ENCODE peak calls at places on chromosome 11, in ten cellular contexts. One of them, this sample, is unnamed.

GRCh38 chr11:47669856-47670255 is 27.5 kb upstream of the MTCH2 start:
- DNase-seq in neural progenitor cell: no peak
- DNase-seq in GM10248: no peak
- DNase-seq in lower lobe of right lung: no peak
- DNase-seq in psoas muscle: no peak
- DNase-seq in cardiac muscle cell: no peak
- DNase-seq in endothelial cell: no peak
- DNase-seq in foreskin fibroblast: no peak
- DNase-seq in astrocyte of the spinal cord: no peak
- DNase-seq in tibial artery: no peak
- DNase-seq in this sample: no peak

GRCh38 chr11:134014502-134014901 is 54.4 kb upstream of the JAM3 start:
- DNase-seq in tibial artery: no peak
- DNase-seq in GM10248: no peak
- DNase-seq in foreskin fibroblast: no peak
- DNase-seq in endothelial cell: peak; percentile 39
- DNase-seq in neural progenitor cell: peak; percentile 64
- DNase-seq in lower lobe of right lung: no peak
- DNase-seq in cardiac muscle cell: peak; percentile 55
- DNase-seq in psoas muscle: no peak
- DNase-seq in astrocyte of the spinal cord: no peak
- DNase-seq in this sample: no peak

GRCh38 chr11:125451400-125452124 is 44.5 kb downstream of the FEZ1 start:
- DNase-seq in foreskin fibroblast: no peak
- DNase-seq in astrocyte of the spinal cord: no peak
- DNase-seq in lower lobe of right lung: no peak
- DNase-seq in endothelial cell: peak; percentile 72
- DNase-seq in GM10248: peak; percentile 52
- DNase-seq in cardiac muscle cell: peak; percentile 87
- DNase-seq in tibial artery: peak; percentile 57
- DNase-seq in psoas muscle: no peak
- DNase-seq in neural progenitor cell: peak; percentile 90
- DNase-seq in this sample: peak; percentile 72

GRCh38 chr11:64739871-64740270 is 4.1 kb downstream of the RASGRP2 start:
- DNase-seq in endothelial cell: no peak
- DNase-seq in foreskin fibroblast: no peak
- DNase-seq in psoas muscle: no peak
- DNase-seq in neural progenitor cell: no peak
- DNase-seq in cardiac muscle cell: no peak
- DNase-seq in GM10248: no peak
- DNase-seq in tibial artery: no peak
- DNase-seq in astrocyte of the spinal cord: no peak
- DNase-seq in lower lobe of right lung: no peak
- DNase-seq in this sample: no peak

GRCh38 chr11:12280199-12280837 is 97.1 kb upstream of the PARVA start:
- DNase-seq in neural progenitor cell: peak; percentile 14
- DNase-seq in lower lobe of right lung: no peak
- DNase-seq in astrocyte of the spinal cord: no peak
- DNase-seq in psoas muscle: no peak
- DNase-seq in endothelial cell: no peak
- DNase-seq in tibial artery: no peak
- DNase-seq in GM10248: no peak
- DNase-seq in foreskin fibroblast: no peak
- DNase-seq in cardiac muscle cell: no peak
- DNase-seq in this sample: no peak

GRCh38 chr11:20611445-20611844 is 12.0 kb downstream of the SLC6A5 start:
- DNase-seq in cardiac muscle cell: no peak
- DNase-seq in tibial artery: no peak
- DNase-seq in lower lobe of right lung: no peak
- DNase-seq in foreskin fibroblast: no peak
- DNase-seq in astrocyte of the spinal cord: no peak
- DNase-seq in psoas muscle: no peak
- DNase-seq in GM10248: no peak
- DNase-seq in neural progenitor cell: no peak
- DNase-seq in endothelial cell: no peak
- DNase-seq in this sample: no peak

GRCh38 chr11:43558056-43558455 is 122.5 kb upstream of the HSD17B12 start:
- DNase-seq in lower lobe of right lung: no peak
- DNase-seq in foreskin fibroblast: no peak
- DNase-seq in endothelial cell: no peak
- DNase-seq in astrocyte of the spinal cord: no peak
- DNase-seq in tibial artery: no peak
- DNase-seq in neural progenitor cell: peak; percentile 57
- DNase-seq in psoas muscle: no peak
- DNase-seq in GM10248: no peak
- DNase-seq in cardiac muscle cell: no peak
- DNase-seq in this sample: no peak

GRCh38 chr11:14713518-14714244 is 70.1 kb downstream of the PDE3B start:
- DNase-seq in cardiac muscle cell: no peak
- DNase-seq in psoas muscle: no peak
- DNase-seq in tibial artery: no peak
- DNase-seq in endothelial cell: no peak
- DNase-seq in neural progenitor cell: no peak
- DNase-seq in foreskin fibroblast: no peak
- DNase-seq in astrocyte of the spinal cord: no peak
- DNase-seq in lower lobe of right lung: no peak
- DNase-seq in GM10248: no peak
- DNase-seq in this sample: no peak

GRCh38 chr11:44226472-44226871 is 83.5 kb downstream of the ALX4 start:
- DNase-seq in lower lobe of right lung: no peak
- DNase-seq in astrocyte of the spinal cord: no peak
- DNase-seq in cardiac muscle cell: no peak
- DNase-seq in tibial artery: no peak
- DNase-seq in neural progenitor cell: no peak
- DNase-seq in foreskin fibroblast: no peak
- DNase-seq in GM10248: no peak
- DNase-seq in endothelial cell: no peak
- DNase-seq in psoas muscle: no peak
- DNase-seq in this sample: no peak

GRCh38 chr11:64322925-64323260 is 5.0 kb downstream of the PRDX5 start:
- DNase-seq in foreskin fibroblast: no peak
- DNase-seq in psoas muscle: no peak
- DNase-seq in neural progenitor cell: no peak
- DNase-seq in lower lobe of right lung: no peak
- DNase-seq in endothelial cell: no peak
- DNase-seq in astrocyte of the spinal cord: no peak
- DNase-seq in cardiac muscle cell: no peak
- DNase-seq in tibial artery: no peak
- DNase-seq in GM10248: no peak
- DNase-seq in this sample: no peak

DNA sequence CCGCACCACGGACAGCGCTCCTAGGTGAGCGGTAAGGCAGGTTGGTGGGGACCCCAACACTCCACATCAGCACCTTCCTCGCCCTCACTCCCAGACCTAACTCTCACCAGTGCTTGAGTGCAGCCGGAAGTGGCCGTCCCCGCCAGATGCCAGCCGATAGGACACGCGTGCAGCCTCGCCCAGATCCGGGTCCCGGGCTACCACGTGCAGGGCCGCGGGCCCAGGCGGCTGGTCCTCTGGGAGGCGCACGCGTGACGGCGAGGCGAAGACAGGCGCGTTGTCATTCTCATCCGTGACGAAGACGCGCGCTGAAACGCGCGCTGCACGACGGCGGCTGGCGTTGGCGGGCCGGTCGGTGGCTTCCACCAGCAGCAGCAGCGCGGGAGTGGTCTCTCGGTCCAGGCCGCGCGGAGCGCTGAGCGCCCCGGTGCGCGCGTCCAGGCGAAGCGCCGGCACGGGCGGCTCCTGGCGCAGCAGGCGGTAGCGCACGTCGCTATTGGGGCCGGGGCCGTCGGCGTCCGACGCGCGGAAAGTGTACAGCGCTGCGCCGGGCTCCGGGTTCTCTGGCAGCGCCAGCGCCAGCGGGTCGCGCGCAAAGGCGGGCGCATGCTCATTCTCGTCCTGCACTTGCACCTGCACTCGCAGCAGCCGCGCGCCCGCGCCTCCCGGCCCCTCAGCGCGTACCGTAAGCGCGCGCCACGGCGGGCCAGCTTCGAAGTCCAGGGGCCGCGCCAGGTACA is 10.8 kb upstream of the TPP1 start:
- DNase-seq in psoas muscle: peak; percentile 53
- DNase-seq in cardiac muscle cell: peak; percentile 50
- DNase-seq in tibial artery: no peak
- DNase-seq in neural progenitor cell: peak; percentile 84
- DNase-seq in GM10248: no peak
- DNase-seq in astrocyte of the spinal cord: no peak
- DNase-seq in lower lobe of right lung: no peak
- DNase-seq in endothelial cell: no peak
- DNase-seq in foreskin fibroblast: no peak
- DNase-seq in this sample: no peak
- TF ChIP-seq CTCF in psoas muscle: no peak
- TF ChIP-seq CTCF in cardiac muscle cell: no peak
- TF ChIP-seq CTCF in tibial artery: no peak
- TF ChIP-seq CTCF in neural progenitor cell: no peak
- TF ChIP-seq CTCF in GM10248: no peak
- TF ChIP-seq CTCF in astrocyte of the spinal cord: no peak
- TF ChIP-seq CTCF in lower lobe of right lung: no peak
- TF ChIP-seq CTCF in endothelial cell: no peak
- TF ChIP-seq CTCF in foreskin fibroblast: no peak
- TF ChIP-seq CTCF in this sample: no peak

GRCh38 chr11:61126266-61126665 is 24.0 kb downstream of the CD5 start:
- DNase-seq in astrocyte of the spinal cord: no peak
- DNase-seq in neural progenitor cell: peak; percentile 56
- DNase-seq in cardiac muscle cell: peak; percentile 26
- DNase-seq in lower lobe of right lung: no peak
- DNase-seq in foreskin fibroblast: no peak
- DNase-seq in GM10248: no peak
- DNase-seq in tibial artery: no peak
- DNase-seq in endothelial cell: peak; percentile 25
- DNase-seq in psoas muscle: peak; percentile 72
- DNase-seq in this sample: no peak
- TF ChIP-seq CTCF in astrocyte of the spinal cord: peak; percentile 15
- TF ChIP-seq CTCF in neural progenitor cell: peak; percentile 42
- TF ChIP-seq CTCF in cardiac muscle cell: peak; percentile 28
- TF ChIP-seq CTCF in lower lobe of right lung: no peak
- TF ChIP-seq CTCF in foreskin fibroblast: no peak
- TF ChIP-seq CTCF in GM10248: peak; percentile 8
- TF ChIP-seq CTCF in tibial artery: no peak
- TF ChIP-seq CTCF in endothelial cell: no peak
- TF ChIP-seq CTCF in psoas muscle: peak; percentile 10
- TF ChIP-seq CTCF in this sample: no peak

GRCh38 chr11:32489464-32489863 is 54.1 kb upstream of the WT1 start:
- DNase-seq in endothelial cell: no peak
- DNase-seq in tibial artery: no peak
- DNase-seq in neural progenitor cell: peak; percentile 17
- DNase-seq in psoas muscle: no peak
- DNase-seq in cardiac muscle cell: peak; percentile 16
- DNase-seq in astrocyte of the spinal cord: no peak
- DNase-seq in foreskin fibroblast: no peak
- DNase-seq in GM10248: no peak
- DNase-seq in lower lobe of right lung: no peak
- DNase-seq in this sample: no peak

GRCh38 chr11:32485733-32486132 is 50.4 kb upstream of the WT1 start:
- DNase-seq in endothelial cell: no peak
- DNase-seq in foreskin fibroblast: no peak
- DNase-seq in GM10248: no peak
- DNase-seq in lower lobe of right lung: no peak
- DNase-seq in cardiac muscle cell: no peak
- DNase-seq in astrocyte of the spinal cord: no peak
- DNase-seq in tibial artery: no peak
- DNase-seq in neural progenitor cell: no peak
- DNase-seq in psoas muscle: no peak
- DNase-seq in this sample: no peak

DNA sequence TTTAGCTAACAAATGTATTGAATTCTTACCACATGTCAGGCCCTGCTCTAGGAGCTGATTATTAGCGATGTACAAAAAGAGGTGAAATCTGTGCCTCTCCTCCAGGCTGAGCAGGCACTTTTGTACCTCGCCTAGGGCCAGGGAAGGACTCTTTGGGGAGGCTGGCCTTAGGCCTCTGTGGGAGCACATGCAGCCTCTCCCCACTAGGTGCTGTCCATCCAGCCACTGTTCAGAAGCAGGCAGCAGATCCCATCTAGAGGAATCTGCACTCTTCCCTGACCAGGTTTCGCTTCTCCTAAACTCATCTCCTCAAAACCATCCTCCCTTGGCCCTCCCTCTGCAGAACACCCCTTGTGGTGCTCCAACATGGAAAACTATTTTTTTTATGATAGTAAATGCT is 51.9 kb upstream of the WT1 start:
- DNase-seq in lower lobe of right lung: no peak
- DNase-seq in astrocyte of the spinal cord: no peak
- DNase-seq in neural progenitor cell: peak; percentile 45
- DNase-seq in endothelial cell: peak; percentile 25
- DNase-seq in foreskin fibroblast: no peak
- DNase-seq in GM10248: no peak
- DNase-seq in tibial artery: no peak
- DNase-seq in psoas muscle: no peak
- DNase-seq in cardiac muscle cell: peak; percentile 11
- DNase-seq in this sample: peak; percentile 13
- TF ChIP-seq CTCF in lower lobe of right lung: no peak
- TF ChIP-seq CTCF in astrocyte of the spinal cord: peak; percentile 18
- TF ChIP-seq CTCF in neural progenitor cell: peak; percentile 43
- TF ChIP-seq CTCF in endothelial cell: peak; percentile 36
- TF ChIP-seq CTCF in foreskin fibroblast: no peak
- TF ChIP-seq CTCF in GM10248: no peak
- TF ChIP-seq CTCF in tibial artery: no peak
- TF ChIP-seq CTCF in psoas muscle: no peak
- TF ChIP-seq CTCF in cardiac muscle cell: peak; percentile 43
- TF ChIP-seq CTCF in this sample: no peak

DNA sequence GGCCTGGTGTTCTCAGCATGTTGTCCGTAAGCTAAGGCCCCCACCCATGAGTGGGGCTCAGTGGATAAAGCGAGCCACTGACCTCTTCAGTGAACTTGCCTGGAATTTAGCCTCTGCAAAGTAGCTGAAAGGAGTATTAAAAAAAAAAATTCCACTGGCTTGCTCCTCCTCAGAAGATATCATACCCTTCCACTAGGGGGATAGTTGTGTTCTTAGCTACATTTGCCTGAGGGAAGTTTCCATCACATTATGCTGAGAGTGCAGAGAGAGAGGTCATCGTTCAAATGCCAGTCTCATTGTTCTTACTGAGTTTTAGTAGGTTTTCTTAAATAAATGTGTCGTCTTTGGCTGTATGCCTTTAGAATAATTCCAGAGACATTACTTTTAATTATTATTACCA is 879.7 kb downstream of the JRKL start:
- DNase-seq in astrocyte of the spinal cord: no peak
- DNase-seq in psoas muscle: no peak
- DNase-seq in foreskin fibroblast: no peak
- DNase-seq in tibial artery: no peak
- DNase-seq in endothelial cell: no peak
- DNase-seq in cardiac muscle cell: peak; percentile 9
- DNase-seq in GM10248: no peak
- DNase-seq in neural progenitor cell: peak; percentile 47
- DNase-seq in lower lobe of right lung: no peak
- DNase-seq in this sample: no peak
- TF ChIP-seq CTCF in astrocyte of the spinal cord: peak; percentile 18
- TF ChIP-seq CTCF in psoas muscle: peak; percentile 8
- TF ChIP-seq CTCF in foreskin fibroblast: no peak
- TF ChIP-seq CTCF in tibial artery: no peak
- TF ChIP-seq CTCF in endothelial cell: peak; percentile 66
- TF ChIP-seq CTCF in cardiac muscle cell: peak; percentile 12
- TF ChIP-seq CTCF in GM10248: no peak
- TF ChIP-seq CTCF in neural progenitor cell: peak; percentile 61
- TF ChIP-seq CTCF in lower lobe of right lung: no peak
- TF ChIP-seq CTCF in this sample: no peak